ENCODE peak calls at places on chromosomes 3 and 15, in six cellular contexts. Q, B, M, I, X and H are unnamed samples.

GRCh38 chr3:65439641-65440040 is 599.1 kb downstream of the MAGI1 start:
- DNase-seq in B (peak), I (peak), X (peak), M (peak), Q (no peak), H (peak)

GRCh38 chr3:188294823-188295487 is 141.0 kb downstream of the LPP start:
- DNase-seq in X (peak), I (no peak), Q (no peak), M (peak), B (peak), H (peak)

GRCh38 chr3:61790411-61790810 is 229.0 kb downstream of the PTPRG start:
- DNase-seq in Q (no peak), X (no peak), B (no peak), M (no peak), I (no peak), H (no peak)

GRCh38 chr3:146813496-146813895 is 208.3 kb upstream of the PLSCR5 start:
- DNase-seq in Q (no peak), B (peak), M (no peak), I (no peak), X (no peak), H (no peak)

GRCh38 chr3:38644016-38644661 is 5.3 kb downstream of the SCN5A start:
- DNase-seq in B (no peak), Q (no peak), M (no peak), X (no peak), I (no peak), H (no peak)

GRCh38 chr3:193559100-193559499 is 4.4 kb upstream of the ATP13A4 start:
- DNase-seq in X (no peak), B (no peak), M (no peak), Q (no peak), I (no peak), H (no peak)

GRCh38 chr3:70531838-70532489 is 219.5 kb upstream of the MDFIC2 start:
- DNase-seq in Q (no peak), I (no peak), X (peak), M (no peak), B (no peak), H (no peak)

GRCh38 chr3:168085491-168086119 is 10.1 kb downstream of the GOLIM4 start:
- DNase-seq in B (no peak), I (no peak), Q (no peak), X (no peak), M (no peak), H (no peak)

GRCh38 chr15:62133141-62133540 is 31.9 kb downstream of the C2CD4B start:
- DNase-seq in M (no peak), Q (no peak), X (no peak), B (no peak), I (no peak), H (no peak)

GRCh38 chr3:11568503-11569155 is 75.1 kb downstream of the VGLL4 start:
- DNase-seq in X (no peak), Q (no peak), I (peak), M (peak), B (peak), H (peak)

GRCh38 chr3:11335056-11335608 is 62.9 kb downstream of the ATG7 start:
- DNase-seq in M (peak), X (no peak), Q (no peak), B (peak), I (no peak), H (no peak)

GRCh38 chr15:51094606-51095569 is at the start of gene TNFAIP8L3:
- DNase-seq in B (peak), M (peak), Q (peak), I (no peak), X (no peak), H (no peak)

GRCh38 chr3:86655096-86655495 is 335.9 kb downstream of the VGLL3 start:
- DNase-seq in I (no peak), Q (no peak), M (no peak), X (no peak), B (no peak), H (no peak)

GRCh38 chr3:146115619-146116018 is 45.4 kb downstream of the PLOD2 start:
- DNase-seq in B (no peak), X (no peak), M (no peak), I (no peak), Q (no peak), H (no peak)

GRCh38 chr3:82973810-82974209 is 1212.4 kb upstream of the GBE1 start:
- DNase-seq in X (no peak), I (no peak), B (no peak), M (no peak), Q (no peak), H (no peak)

GRCh38 chr3:68467465-68467864 is 464.9 kb downstream of the TAFA4 start:
- DNase-seq in B (no peak), I (no peak), X (no peak), Q (no peak), M (no peak), H (no peak)

GRCh38 chr3:161171639-161172552 is 49.2 kb upstream of the NMD3 start:
- DNase-seq in M (peak), B (peak), X (no peak), I (no peak), Q (no peak), H (no peak)

DNA sequence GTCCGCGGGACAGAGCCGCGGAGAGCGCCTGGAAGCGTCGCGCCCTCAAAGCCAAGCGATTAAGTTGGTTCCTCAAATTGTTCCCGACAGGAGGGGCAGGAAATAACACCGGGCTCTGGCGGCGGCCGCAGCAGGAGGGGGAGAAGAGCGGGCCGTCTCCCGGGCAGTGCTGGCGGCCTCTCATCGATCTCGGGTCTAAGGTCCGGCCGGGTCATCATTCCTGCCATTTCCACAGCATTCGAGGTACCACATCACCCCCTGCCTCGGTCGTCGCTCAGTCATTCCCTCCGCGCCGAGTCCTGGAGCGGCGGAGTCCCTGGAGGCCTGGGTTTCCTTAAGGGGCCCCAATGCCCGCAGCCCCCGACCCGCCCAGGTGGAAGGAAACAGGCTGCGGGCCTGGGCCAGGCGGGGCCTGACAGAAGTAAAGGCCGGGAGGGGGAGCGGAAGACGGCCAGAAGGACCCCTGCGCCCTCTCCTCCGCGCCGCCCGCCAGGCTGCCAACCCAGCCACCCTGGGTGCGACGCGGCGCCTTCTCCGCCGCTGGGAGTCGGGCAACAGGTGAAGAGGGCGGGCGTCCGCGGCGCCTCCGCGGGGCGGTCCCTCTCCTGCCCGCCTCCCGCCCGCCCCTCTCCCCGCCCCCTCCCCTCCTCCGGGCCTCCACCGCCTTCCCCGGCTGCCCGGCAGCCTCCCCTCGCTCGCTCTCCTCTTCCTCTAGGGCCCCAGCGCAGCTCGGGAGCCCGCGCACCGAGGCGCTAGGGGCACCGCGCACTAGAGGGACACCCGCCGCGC is at the start of gene CMTM8:
- DNase-seq in Q (peak), X (peak), M (peak), I (no peak), B (peak), H (peak)
- H3K27ac ChIP-seq in Q (peak), X (peak), M (no peak), I (peak), B (no peak), H (peak)

GRCh38 chr3:172125963-172126403 is 86.6 kb downstream of the FNDC3B start:
- DNase-seq in M (peak), I (no peak), X (peak), Q (no peak), B (peak), H (peak)
- H3K27ac ChIP-seq in M (peak), I (no peak), X (no peak), Q (peak), B (peak), H (peak)

DNA sequence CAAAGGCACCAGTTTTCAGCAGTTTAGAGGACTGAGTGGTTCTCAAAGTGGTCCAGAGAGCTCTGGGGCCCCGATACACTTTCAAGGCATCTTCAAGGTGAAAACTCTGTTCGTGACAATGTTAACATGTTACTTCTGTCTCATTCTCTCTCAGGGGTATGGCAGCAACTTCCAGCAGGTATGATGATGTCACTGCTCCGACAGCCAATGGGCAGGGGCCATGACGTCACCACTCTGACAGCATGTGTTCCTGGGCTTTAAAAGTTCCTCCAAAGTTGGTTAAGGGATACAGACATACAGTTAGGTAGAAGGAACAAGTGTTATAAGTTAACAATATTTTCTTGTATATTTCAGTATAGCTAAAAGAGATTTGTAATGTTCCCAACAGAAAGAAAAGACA is 87.8 kb downstream of the KLF15 start:
- DNase-seq in M (peak), B (peak), Q (no peak), I (no peak), X (no peak), H (no peak)
- H3K27ac ChIP-seq in M (no peak), B (no peak), Q (peak), I (peak), X (peak), H (peak)

GRCh38 chr3:139343895-139344856 is at the start of gene MRPS22:
- DNase-seq in M (peak), I (peak), B (peak), Q (peak), X (peak), H (peak)
- H3K27ac ChIP-seq in M (peak), I (peak), B (peak), Q (peak), X (peak), H (peak)

GRCh38 chr3:56799251-56799882 is 2.4 kb downstream of the ARHGEF3 start:
- DNase-seq in X (no peak), B (peak), M (peak), Q (no peak), I (no peak), H (no peak)

GRCh38 chr3:56796996-56797395 is 4.8 kb downstream of the ARHGEF3 start:
- DNase-seq in Q (no peak), M (no peak), B (no peak), X (peak), I (no peak), H (no peak)

GRCh38 chr3:56795807-56796185 is 6.0 kb downstream of the ARHGEF3 start:
- DNase-seq in X (no peak), I (no peak), Q (no peak), B (no peak), M (no peak), H (no peak)

GRCh38 chr3:56795097-56795806 is 6.5 kb downstream of the ARHGEF3 start:
- DNase-seq in B (peak), I (no peak), X (no peak), M (peak), Q (no peak), H (no peak)

DNA sequence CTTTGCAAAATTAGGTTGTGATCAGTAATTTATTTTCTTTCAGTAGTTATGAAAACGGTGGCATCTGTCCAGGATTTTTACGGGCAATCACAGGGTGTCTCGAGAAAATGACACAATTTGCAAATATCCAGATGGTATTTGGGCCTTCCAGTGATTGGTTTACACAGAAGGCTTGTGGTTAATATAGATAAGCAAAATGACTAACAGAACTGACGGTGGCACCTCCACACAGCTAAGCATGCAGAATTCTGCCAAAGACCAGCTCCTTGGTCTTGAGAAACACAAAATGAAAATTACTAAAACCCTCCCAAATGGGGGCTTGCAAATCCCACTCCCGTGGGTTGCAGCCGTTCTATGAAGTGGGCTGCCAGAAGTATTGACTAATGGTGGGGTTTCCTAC is 5.5 kb downstream of the ARHGEF3 start:
- DNase-seq in M (peak), I (no peak), Q (no peak), X (peak), B (peak), H (no peak)
- H3K27ac ChIP-seq in M (no peak), I (no peak), Q (peak), X (peak), B (no peak), H (peak)

DNA sequence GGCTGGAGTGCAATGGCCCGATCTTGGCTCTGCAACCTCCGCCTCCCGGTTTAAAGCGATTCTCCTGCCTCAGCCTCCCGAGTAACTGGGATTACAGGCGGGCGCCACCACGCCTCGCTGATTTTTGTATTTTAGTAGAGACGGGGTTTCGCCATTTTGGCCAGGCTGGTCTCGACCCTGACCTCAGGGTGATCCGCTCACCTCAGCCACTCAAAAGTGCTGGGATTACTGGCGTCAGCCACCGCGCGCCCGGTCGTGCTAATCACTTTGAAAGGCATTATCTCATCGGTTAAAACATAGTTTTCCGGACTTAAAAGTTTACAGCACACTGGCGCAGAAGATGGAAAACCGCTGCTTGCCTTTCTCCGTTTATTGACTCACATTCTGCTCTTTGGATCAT is 27.6 kb upstream of the MTHFS start:
- DNase-seq in X (no peak), M (no peak), Q (peak), B (no peak), I (no peak), H (no peak)
- H3K27ac ChIP-seq in X (peak), M (peak), Q (peak), B (peak), I (no peak), H (peak)

DNA sequence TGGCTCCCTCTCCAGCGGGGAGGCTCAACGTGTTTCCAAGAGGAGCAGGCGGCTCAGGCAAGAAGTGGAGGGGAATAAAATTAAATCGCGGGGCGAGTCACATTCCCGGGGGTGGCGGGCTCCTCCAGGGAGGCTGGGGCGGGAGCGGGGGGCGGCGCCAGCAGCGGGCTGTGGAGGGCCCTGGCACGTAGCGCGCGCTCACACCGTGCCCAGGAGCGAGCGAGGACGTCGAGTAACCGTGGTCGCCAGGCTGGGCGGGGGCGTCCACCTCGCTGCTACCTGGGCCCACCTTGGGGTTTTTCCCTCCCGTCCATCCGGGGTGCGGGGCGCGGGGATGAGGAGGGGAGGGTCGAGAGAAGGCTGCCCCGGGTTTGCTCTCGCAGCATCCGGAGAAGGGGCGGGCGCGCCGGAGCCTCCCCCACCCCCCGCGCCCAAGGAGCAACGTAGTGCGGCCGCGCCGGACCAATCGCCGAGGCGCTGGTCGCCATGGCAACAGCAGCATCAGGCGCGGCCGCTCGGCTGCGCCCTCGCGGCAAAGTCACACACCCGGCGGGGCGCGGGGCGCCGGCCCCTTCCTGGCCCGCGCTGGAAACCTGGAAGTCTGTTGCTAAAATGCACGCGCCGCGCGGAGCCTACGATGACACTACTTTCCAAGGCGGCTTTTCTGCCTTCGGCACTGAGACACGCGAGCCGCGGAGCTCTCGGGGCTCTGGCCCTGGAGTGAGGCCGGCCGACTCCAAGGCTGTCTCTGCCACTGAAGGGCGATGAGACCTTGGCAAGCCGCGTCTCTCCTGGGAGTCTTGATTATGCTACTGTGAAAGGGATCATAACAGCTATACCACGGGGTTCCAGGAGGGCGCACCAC is at the start of gene IQSEC1:
- DNase-seq in I (peak), B (peak), Q (peak), M (peak), X (no peak), H (peak)
- H3K27ac ChIP-seq in I (peak), B (no peak), Q (no peak), M (no peak), X (no peak), H (peak)

GRCh38 chr3:8561365-8561764 is 59.7 kb downstream of the LMCD1 start:
- DNase-seq in M (peak), Q (no peak), I (no peak), X (no peak), B (no peak), H (peak)
- H3K27ac ChIP-seq in M (no peak), Q (peak), I (no peak), X (no peak), B (peak), H (peak)

GRCh38 chr3:112845772-112846171 is 892 bp downstream of the CD200R1L start:
- DNase-seq in M (no peak), X (no peak), I (no peak), B (no peak), Q (no peak), H (no peak)

GRCh38 chr3:112846764-112847163 is at the start of gene CD200R1L:
- DNase-seq in X (no peak), I (no peak), B (no peak), M (no peak), Q (no peak), H (no peak)

GRCh38 chr3:112848196-112848595 is 1.5 kb upstream of the CD200R1L start:
- DNase-seq in Q (no peak), I (no peak), M (no peak), B (no peak), X (no peak), H (no peak)

GRCh38 chr3:112847692-112848091 is 1.0 kb upstream of the CD200R1L start:
- DNase-seq in M (no peak), Q (no peak), I (no peak), B (no peak), X (no peak), H (no peak)
- H3K27ac ChIP-seq in M (no peak), Q (no peak), I (no peak), B (no peak), X (no peak), H (no peak)

GRCh38 chr3:99644017-99644416 is 5.6 kb downstream of the COL8A1 start:
- DNase-seq in X (no peak), B (no peak), I (no peak), M (no peak), Q (no peak), H (no peak)
- H3K27ac ChIP-seq in X (no peak), B (no peak), I (no peak), M (no peak), Q (peak), H (no peak)